ENCODE peak calls at places on chromosomes 5 and 9, in four cellular contexts. One of them, this sample, is unnamed.

GRCh38 chr9:90894956-90895687 is 93.5 kb downstream of the SYK start:
- DNase-seq in GM13976: no peak
- DNase-seq in left ventricle myocardium inferior: no peak
- DNase-seq in dorsolateral prefrontal cortex: no peak
- DNase-seq in this sample: no peak

GRCh38 chr5:151696470-151697061 is 9.9 kb upstream of the SPARC start:
- DNase-seq in GM13976: no peak
- DNase-seq in left ventricle myocardium inferior: peak
- DNase-seq in dorsolateral prefrontal cortex: no peak
- DNase-seq in this sample: no peak

GRCh38 chr5:44644628-44645027 is 164.1 kb upstream of the MRPS30 start:
- DNase-seq in GM13976: no peak
- DNase-seq in left ventricle myocardium inferior: no peak
- DNase-seq in dorsolateral prefrontal cortex: no peak
- DNase-seq in this sample: no peak

GRCh38 chr9:110996436-110997224 is 41.6 kb downstream of the LPAR1 start:
- DNase-seq in GM13976: no peak
- DNase-seq in left ventricle myocardium inferior: no peak
- DNase-seq in dorsolateral prefrontal cortex: no peak
- DNase-seq in this sample: no peak

GRCh38 chr9:6086006-6086655 is 70.7 kb upstream of the RANBP6 start:
- DNase-seq in GM13976: no peak
- DNase-seq in left ventricle myocardium inferior: no peak
- DNase-seq in dorsolateral prefrontal cortex: no peak
- DNase-seq in this sample: no peak

GRCh38 chr5:1514027-1514818 is 9.5 kb downstream of the LPCAT1 start:
- DNase-seq in GM13976: no peak
- DNase-seq in left ventricle myocardium inferior: peak
- DNase-seq in dorsolateral prefrontal cortex: peak
- DNase-seq in this sample: peak

GRCh38 chr9:126676685-126677143 is 63.0 kb downstream of the LMX1B start:
- DNase-seq in GM13976: no peak
- DNase-seq in left ventricle myocardium inferior: no peak
- DNase-seq in dorsolateral prefrontal cortex: no peak
- DNase-seq in this sample: no peak

GRCh38 chr5:143111799-143112198 is 291.7 kb downstream of the NR3C1 start:
- DNase-seq in GM13976: no peak
- DNase-seq in left ventricle myocardium inferior: no peak
- DNase-seq in dorsolateral prefrontal cortex: no peak
- DNase-seq in this sample: no peak

GRCh38 chr9:127333326-127334064 is 63.5 kb upstream of the SLC2A8 start:
- DNase-seq in GM13976: no peak
- DNase-seq in left ventricle myocardium inferior: no peak
- DNase-seq in dorsolateral prefrontal cortex: no peak
- DNase-seq in this sample: no peak

GRCh38 chr9:9846538-9846937 is 766.3 kb downstream of the PTPRD start:
- DNase-seq in GM13976: peak
- DNase-seq in left ventricle myocardium inferior: no peak
- DNase-seq in dorsolateral prefrontal cortex: no peak
- DNase-seq in this sample: no peak

GRCh38 chr9:122096620-122097415 is 3.7 kb upstream of the TTLL11 start:
- DNase-seq in GM13976: no peak
- DNase-seq in left ventricle myocardium inferior: no peak
- DNase-seq in dorsolateral prefrontal cortex: no peak
- DNase-seq in this sample: no peak

GRCh38 chr5:33460210-33460609 is 19.4 kb downstream of the TARS1 start:
- DNase-seq in GM13976: no peak
- DNase-seq in left ventricle myocardium inferior: no peak
- DNase-seq in dorsolateral prefrontal cortex: no peak
- DNase-seq in this sample: no peak

GRCh38 chr5:87170799-87171198 is 96.9 kb upstream of the RASA1 start:
- DNase-seq in GM13976: no peak
- DNase-seq in left ventricle myocardium inferior: no peak
- DNase-seq in dorsolateral prefrontal cortex: no peak
- DNase-seq in this sample: no peak

GRCh38 chr9:130050472-130050871 is 3.2 kb upstream of the GPR107 start:
- DNase-seq in GM13976: no peak
- DNase-seq in left ventricle myocardium inferior: no peak
- DNase-seq in dorsolateral prefrontal cortex: no peak
- DNase-seq in this sample: no peak

GRCh38 chr5:178483620-178484019 is 106.6 kb downstream of the COL23A1 start:
- DNase-seq in GM13976: no peak
- DNase-seq in left ventricle myocardium inferior: peak
- DNase-seq in dorsolateral prefrontal cortex: no peak
- DNase-seq in this sample: no peak

GRCh38 chr9:121367651-121368510 is 2.2 kb downstream of the STOM start:
- DNase-seq in GM13976: no peak
- DNase-seq in left ventricle myocardium inferior: no peak
- DNase-seq in dorsolateral prefrontal cortex: no peak
- DNase-seq in this sample: no peak

GRCh38 chr9:8101607-8102006 is 302.0 kb upstream of the DMAC1 start:
- DNase-seq in GM13976: no peak
- DNase-seq in left ventricle myocardium inferior: no peak
- DNase-seq in dorsolateral prefrontal cortex: no peak
- DNase-seq in this sample: no peak

GRCh38 chr5:96909003-96909402 is 26.9 kb upstream of the LNPEP start:
- DNase-seq in GM13976: no peak
- DNase-seq in left ventricle myocardium inferior: no peak
- DNase-seq in dorsolateral prefrontal cortex: no peak
- DNase-seq in this sample: no peak

GRCh38 chr5:111720333-111720890 is 36.6 kb downstream of the NREP start:
- DNase-seq in GM13976: no peak
- DNase-seq in left ventricle myocardium inferior: no peak
- DNase-seq in dorsolateral prefrontal cortex: no peak
- DNase-seq in this sample: no peak

GRCh38 chr9:32426278-32426939 is 42.0 kb downstream of the ACO1 start:
- DNase-seq in GM13976: no peak
- DNase-seq in left ventricle myocardium inferior: no peak
- DNase-seq in dorsolateral prefrontal cortex: no peak
- DNase-seq in this sample: no peak

GRCh38 chr9:69874301-69875060 is 53.9 kb downstream of the CFAP95 start:
- DNase-seq in GM13976: no peak
- DNase-seq in left ventricle myocardium inferior: no peak
- DNase-seq in dorsolateral prefrontal cortex: no peak
- DNase-seq in this sample: no peak

GRCh38 chr9:115167175-115167574 is 49.2 kb upstream of the TNC start:
- DNase-seq in GM13976: no peak
- DNase-seq in left ventricle myocardium inferior: no peak
- DNase-seq in dorsolateral prefrontal cortex: no peak
- DNase-seq in this sample: no peak

GRCh38 chr9:26502311-26502710 is 390.3 kb downstream of the CAAP1 start:
- DNase-seq in GM13976: no peak
- DNase-seq in left ventricle myocardium inferior: no peak
- DNase-seq in dorsolateral prefrontal cortex: no peak
- DNase-seq in this sample: no peak

GRCh38 chr5:122668552-122668951 is 106.3 kb upstream of the SNX2 start:
- DNase-seq in GM13976: peak
- DNase-seq in left ventricle myocardium inferior: no peak
- DNase-seq in dorsolateral prefrontal cortex: no peak
- DNase-seq in this sample: no peak

GRCh38 chr9:109549386-109549785 is 51.3 kb upstream of the PTPN3 start:
- DNase-seq in GM13976: no peak
- DNase-seq in left ventricle myocardium inferior: no peak
- DNase-seq in dorsolateral prefrontal cortex: no peak
- DNase-seq in this sample: no peak
- TF ChIP-seq CTCF in GM13976: no peak
- TF ChIP-seq CTCF in left ventricle myocardium inferior: no peak
- TF ChIP-seq CTCF in dorsolateral prefrontal cortex: no peak
- TF ChIP-seq CTCF in this sample: no peak

GRCh38 chr9:105244274-105244995 is at the start of gene SLC44A1:
- DNase-seq in GM13976: peak
- DNase-seq in left ventricle myocardium inferior: peak
- DNase-seq in dorsolateral prefrontal cortex: peak
- DNase-seq in this sample: peak

GRCh38 chr9:105243935-105244273 is 547 bp upstream of the SLC44A1 start:
- DNase-seq in GM13976: no peak
- DNase-seq in left ventricle myocardium inferior: no peak
- DNase-seq in dorsolateral prefrontal cortex: no peak
- DNase-seq in this sample: no peak

GRCh38 chr9:105245720-105246161 is 1.3 kb downstream of the SLC44A1 start:
- DNase-seq in GM13976: no peak
- DNase-seq in left ventricle myocardium inferior: no peak
- DNase-seq in dorsolateral prefrontal cortex: no peak
- DNase-seq in this sample: no peak

GRCh38 chr9:105246656-105247162 is 2.3 kb downstream of the SLC44A1 start:
- DNase-seq in GM13976: no peak
- DNase-seq in left ventricle myocardium inferior: no peak
- DNase-seq in dorsolateral prefrontal cortex: no peak
- DNase-seq in this sample: no peak

DNA sequence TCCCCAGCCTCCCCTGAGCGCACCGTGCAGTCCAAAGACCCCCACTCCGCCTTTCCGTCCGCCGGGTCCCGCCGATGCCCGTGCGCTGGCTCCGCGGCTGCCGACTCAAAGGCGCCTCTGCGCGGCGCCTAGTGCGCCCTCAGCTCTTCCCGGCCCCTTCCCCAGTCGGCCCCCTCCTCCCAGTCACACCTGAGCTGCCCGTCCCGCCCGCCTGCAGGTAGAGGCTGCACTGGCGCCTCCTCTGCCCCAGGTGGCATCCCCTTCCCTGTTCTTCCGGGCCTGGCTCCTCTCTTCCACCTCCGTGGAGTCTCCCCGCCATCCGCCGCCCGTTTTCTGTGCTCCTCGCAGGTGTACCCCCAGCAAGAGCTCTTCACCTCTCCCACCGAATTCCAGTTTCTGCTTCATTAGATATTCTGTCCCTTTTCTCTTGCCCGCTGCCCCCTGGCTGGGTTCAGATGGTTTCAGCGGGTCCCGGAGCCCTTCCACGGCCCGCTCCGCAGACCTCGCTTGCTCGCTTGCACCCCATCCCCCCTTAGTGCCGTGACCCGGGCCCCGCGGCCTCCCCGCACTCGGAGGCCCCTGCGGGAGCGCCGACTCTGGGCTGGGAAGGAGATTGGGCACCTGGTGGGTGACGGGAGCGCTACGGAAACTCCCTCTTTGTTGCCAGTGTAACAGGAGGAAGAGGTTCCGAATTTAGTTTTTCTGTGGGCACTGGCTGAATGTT is 707 bp downstream of the SLC44A1 start:
- DNase-seq in GM13976: peak
- DNase-seq in left ventricle myocardium inferior: peak
- DNase-seq in dorsolateral prefrontal cortex: no peak
- DNase-seq in this sample: peak
- TF ChIP-seq CTCF in GM13976: peak
- TF ChIP-seq CTCF in left ventricle myocardium inferior: peak
- TF ChIP-seq CTCF in dorsolateral prefrontal cortex: no peak
- TF ChIP-seq CTCF in this sample: peak

GRCh38 chr9:112168197-112168596 is 6.9 kb downstream of the SUSD1 start:
- DNase-seq in GM13976: no peak
- DNase-seq in left ventricle myocardium inferior: no peak
- DNase-seq in dorsolateral prefrontal cortex: no peak
- DNase-seq in this sample: no peak

GRCh38 chr9:112169368-112169767 is 5.7 kb downstream of the SUSD1 start:
- DNase-seq in GM13976: no peak
- DNase-seq in left ventricle myocardium inferior: no peak
- DNase-seq in dorsolateral prefrontal cortex: no peak
- DNase-seq in this sample: no peak

GRCh38 chr9:112162644-112163413 is 12.3 kb downstream of the SUSD1 start:
- DNase-seq in GM13976: no peak
- DNase-seq in left ventricle myocardium inferior: no peak
- DNase-seq in dorsolateral prefrontal cortex: no peak
- DNase-seq in this sample: no peak

GRCh38 chr9:112170235-112170634 is 4.9 kb downstream of the SUSD1 start:
- DNase-seq in GM13976: no peak
- DNase-seq in left ventricle myocardium inferior: no peak
- DNase-seq in dorsolateral prefrontal cortex: no peak
- DNase-seq in this sample: no peak

GRCh38 chr9:112166176-112167140 is 8.6 kb downstream of the SUSD1 start:
- DNase-seq in GM13976: no peak
- DNase-seq in left ventricle myocardium inferior: no peak
- DNase-seq in dorsolateral prefrontal cortex: no peak
- DNase-seq in this sample: no peak
- TF ChIP-seq CTCF in GM13976: no peak
- TF ChIP-seq CTCF in left ventricle myocardium inferior: peak
- TF ChIP-seq CTCF in dorsolateral prefrontal cortex: no peak
- TF ChIP-seq CTCF in this sample: peak

GRCh38 chr9:124756011-124756410 is 15.1 kb downstream of the NR6A1 start:
- DNase-seq in GM13976: no peak
- DNase-seq in left ventricle myocardium inferior: no peak
- DNase-seq in dorsolateral prefrontal cortex: no peak
- DNase-seq in this sample: no peak

GRCh38 chr9:124752967-124753366 is 18.1 kb downstream of the NR6A1 start:
- DNase-seq in GM13976: no peak
- DNase-seq in left ventricle myocardium inferior: no peak
- DNase-seq in dorsolateral prefrontal cortex: no peak
- DNase-seq in this sample: no peak

GRCh38 chr9:124757589-124757988 is 13.5 kb downstream of the NR6A1 start:
- DNase-seq in GM13976: no peak
- DNase-seq in left ventricle myocardium inferior: no peak
- DNase-seq in dorsolateral prefrontal cortex: no peak
- DNase-seq in this sample: no peak

GRCh38 chr9:124755061-124755460 is 16.1 kb downstream of the NR6A1 start:
- DNase-seq in GM13976: no peak
- DNase-seq in left ventricle myocardium inferior: no peak
- DNase-seq in dorsolateral prefrontal cortex: no peak
- DNase-seq in this sample: no peak

GRCh38 chr9:124754289-124754688 is 16.8 kb downstream of the NR6A1 start:
- DNase-seq in GM13976: no peak
- DNase-seq in left ventricle myocardium inferior: no peak
- DNase-seq in dorsolateral prefrontal cortex: no peak
- DNase-seq in this sample: no peak
- TF ChIP-seq CTCF in GM13976: peak
- TF ChIP-seq CTCF in left ventricle myocardium inferior: peak
- TF ChIP-seq CTCF in dorsolateral prefrontal cortex: no peak
- TF ChIP-seq CTCF in this sample: peak

DNA sequence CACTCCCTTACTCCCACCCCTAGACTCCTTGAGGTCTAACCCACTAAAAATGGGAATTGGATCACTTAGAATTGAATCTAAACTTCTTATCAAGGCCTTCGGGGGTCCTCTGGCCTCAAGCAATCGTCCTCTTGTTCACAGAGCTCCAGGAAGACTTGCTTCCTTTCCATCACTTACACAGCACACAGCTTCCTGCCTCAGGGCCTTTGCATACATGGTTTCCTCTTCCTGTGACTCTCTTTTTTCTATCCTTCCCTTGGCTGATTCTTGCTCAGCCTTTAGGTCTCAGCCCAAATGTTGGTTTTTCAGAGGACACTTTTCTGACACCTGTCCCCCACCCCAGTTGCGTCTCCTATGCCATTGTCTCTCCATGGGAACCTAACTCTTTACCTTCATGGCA is 50.0 kb upstream of the ALDH1B1 start:
- DNase-seq in GM13976: no peak
- DNase-seq in left ventricle myocardium inferior: no peak
- DNase-seq in dorsolateral prefrontal cortex: no peak
- DNase-seq in this sample: no peak
- TF ChIP-seq CTCF in GM13976: no peak
- TF ChIP-seq CTCF in left ventricle myocardium inferior: no peak
- TF ChIP-seq CTCF in dorsolateral prefrontal cortex: no peak
- TF ChIP-seq CTCF in this sample: no peak

This sample was measured in progenitor cell of endocrine pancreas.